ENCODE peak calls at places on chromosomes 6 and 20, in five cellular contexts. S is HFF-Myc; D is activated CD8-positive, alpha-beta T cell treated with anti-CD3 and anti-CD28 coated beads for 36 hours; O is colonic mucosa; I is mucosa of descending colon. E is an unnamed sample.

GRCh38 chr6:116139917-116140316 is 14.0 kb upstream of the COL10A1 start:
- DNase-seq in S (no peak), D (no peak), O (no peak), I (no peak), E (no peak)

GRCh38 chr6:54307412-54308036 is 717 bp upstream of the TINAG start:
- DNase-seq in S (no peak), D (no peak), O (peak), I (no peak), E (peak)

GRCh38 chr20:760751-761417 is 7.4 kb downstream of the SLC52A3 start:
- DNase-seq in S (no peak), D (peak), O (no peak), I (no peak), E (no peak)

GRCh38 chr20:17808357-17808756 is 108.6 kb downstream of the BANF2 start:
- DNase-seq in S (peak), D (no peak), O (peak), I (no peak), E (no peak)

GRCh38 chr6:43578748-43579147 is 2.8 kb downstream of the POLH start:
- DNase-seq in S (no peak), D (no peak), O (no peak), I (no peak), E (no peak)

GRCh38 chr20:63106108-63106764 is 99.5 kb upstream of the BHLHE23 start:
- DNase-seq in S (no peak), D (no peak), O (peak), I (peak), E (no peak)

GRCh38 chr20:23178806-23179205 is 92.7 kb upstream of the CD93 start:
- DNase-seq in S (no peak), D (no peak), O (no peak), I (no peak), E (no peak)

GRCh38 chr6:1379026-1379809 is 10.2 kb upstream of the FOXF2 start:
- DNase-seq in S (no peak), D (peak), O (no peak), I (no peak), E (no peak)

GRCh38 chr6:87743454-87743853 is 41.4 kb upstream of the AKIRIN2 start:
- DNase-seq in S (no peak), D (no peak), O (no peak), I (no peak), E (no peak)

GRCh38 chr20:59328071-59328470 is 27.7 kb downstream of the EDN3 start:
- DNase-seq in S (no peak), D (no peak), O (no peak), I (no peak), E (no peak)

GRCh38 chr20:24535956-24536730 is 66.7 kb downstream of the SYNDIG1 start:
- DNase-seq in S (no peak), D (no peak), O (no peak), I (no peak), E (no peak)

GRCh38 chr6:40788661-40789111 is 201.5 kb upstream of the LRFN2 start:
- DNase-seq in S (no peak), D (peak), O (no peak), I (no peak), E (no peak)

GRCh38 chr6:110404602-110405001 is 10.8 kb downstream of the DDO start:
- DNase-seq in S (no peak), D (no peak), O (no peak), I (no peak), E (no peak)

GRCh38 chr6:114432380-114432779 is 89.6 kb upstream of the HS3ST5 start:
- DNase-seq in S (no peak), D (no peak), O (no peak), I (no peak), E (no peak)

GRCh38 chr6:135162678-135163439 is 18.2 kb upstream of the MYB start:
- DNase-seq in S (no peak), D (peak), O (peak), I (no peak), E (no peak)

GRCh38 chr6:7728855-7729590 is 3.1 kb downstream of the BMP6 start:
- DNase-seq in S (no peak), D (no peak), O (no peak), I (no peak), E (no peak)

GRCh38 chr20:39081255-39081654 is 119.1 kb downstream of the DHX35 start:
- DNase-seq in S (peak), D (peak), O (peak), I (no peak), E (no peak)

GRCh38 chr6:151389640-151390275 is 1.6 kb downstream of the ZBTB2 start:
- DNase-seq in S (no peak), D (peak), O (peak), I (peak), E (no peak)

GRCh38 chr6:163626073-163626867 is 211.8 kb downstream of the QKI start:
- DNase-seq in S (no peak), D (no peak), O (no peak), I (no peak), E (no peak)

GRCh38 chr6:46098678-46099077 is 31.1 kb upstream of the ENPP4 start:
- DNase-seq in S (no peak), D (no peak), O (peak), I (peak), E (no peak)

GRCh38 chr20:431012-431904 is 23.2 kb downstream of the RBCK1 start:
- DNase-seq in S (no peak), D (peak), O (peak), I (no peak), E (no peak)

GRCh38 chr6:157224957-157225574 is 98.3 kb downstream of the TMEM242 start:
- DNase-seq in S (no peak), D (no peak), O (no peak), I (no peak), E (no peak)

GRCh38 chr20:38152175-38153010 is 12.7 kb downstream of the TGM2 start:
- DNase-seq in S (no peak), D (peak), O (peak), I (peak), E (no peak)

GRCh38 chr6:162140453-162140852 is 587.1 kb downstream of the PRKN start:
- DNase-seq in S (no peak), D (no peak), O (no peak), I (no peak), E (no peak)

GRCh38 chr20:43666376-43667328 is at the start of gene MYBL2:
- DNase-seq in S (no peak), D (peak), O (peak), I (peak), E (no peak)

GRCh38 chr6:21522773-21523490 is 70.6 kb upstream of the SOX4 start:
- DNase-seq in S (no peak), D (no peak), O (no peak), I (no peak), E (no peak)
- TF ChIP-seq CTCF in S (peak), D (no peak), O (no peak), I (no peak), E (peak)

GRCh38 chr6:73200247-73200646 is 25.0 kb downstream of the KHDC1L start:
- DNase-seq in S (no peak), D (no peak), O (no peak), I (no peak), E (no peak)

GRCh38 chr6:73200735-73201134 is 24.6 kb downstream of the KHDC1L start:
- DNase-seq in S (no peak), D (no peak), O (no peak), I (no peak), E (no peak)

GRCh38 chr6:73207221-73207837 is 18.0 kb downstream of the KHDC1L start:
- DNase-seq in S (no peak), D (no peak), O (no peak), I (no peak), E (no peak)

GRCh38 chr6:73203098-73203497 is 22.2 kb downstream of the KHDC1L start:
- DNase-seq in S (no peak), D (no peak), O (no peak), I (no peak), E (no peak)

GRCh38 chr6:73204252-73204651 is 21.0 kb downstream of the KHDC1L start:
- DNase-seq in S (no peak), D (no peak), O (no peak), I (no peak), E (no peak)
- TF ChIP-seq CTCF in S (no peak), D (no peak), O (no peak), I (no peak), E (no peak)

GRCh38 chr6:71510057-71510713 is 221.6 kb downstream of the OGFRL1 start:
- DNase-seq in S (peak), D (peak), O (peak), I (no peak), E (no peak)
- TF ChIP-seq CTCF in S (peak), D (no peak), O (no peak), I (peak), E (peak)

GRCh38 chr6:166008441-166009369 is 158.9 kb downstream of the TBXT start:
- DNase-seq in S (no peak), D (no peak), O (no peak), I (no peak), E (no peak)
- TF ChIP-seq CTCF in S (no peak), D (no peak), O (no peak), I (no peak), E (no peak)

DNA sequence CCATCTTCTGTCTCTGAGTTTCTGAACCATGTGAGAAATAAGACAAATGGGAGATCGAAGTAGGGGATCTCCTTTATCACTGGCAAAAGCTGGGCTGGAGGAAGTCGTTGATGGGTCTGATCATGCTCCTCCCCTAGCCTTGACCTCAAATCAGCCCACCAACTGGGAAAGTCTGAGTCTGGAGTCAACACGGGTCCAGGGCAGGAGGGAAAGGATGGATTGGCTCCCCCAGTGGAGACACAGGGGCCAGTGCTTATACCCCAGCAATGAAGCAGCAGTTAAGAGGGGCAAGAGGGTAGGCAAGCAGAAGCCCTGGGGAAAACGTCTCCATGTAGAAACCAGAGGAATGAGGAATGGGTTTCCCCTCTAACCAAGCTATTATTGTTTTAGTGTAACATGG is 152.6 kb downstream of the TBC1D7 start:
- DNase-seq in S (no peak), D (no peak), O (no peak), I (no peak), E (no peak)
- TF ChIP-seq CTCF in S (no peak), D (no peak), O (no peak), I (no peak), E (no peak)

GRCh38 chr6:144013486-144013909 is 5.4 kb upstream of the PLAGL1 start:
- DNase-seq in S (peak), D (peak), O (peak), I (peak), E (no peak)
- TF ChIP-seq CTCF in S (peak), D (peak), O (peak), I (peak), E (peak)

DNA sequence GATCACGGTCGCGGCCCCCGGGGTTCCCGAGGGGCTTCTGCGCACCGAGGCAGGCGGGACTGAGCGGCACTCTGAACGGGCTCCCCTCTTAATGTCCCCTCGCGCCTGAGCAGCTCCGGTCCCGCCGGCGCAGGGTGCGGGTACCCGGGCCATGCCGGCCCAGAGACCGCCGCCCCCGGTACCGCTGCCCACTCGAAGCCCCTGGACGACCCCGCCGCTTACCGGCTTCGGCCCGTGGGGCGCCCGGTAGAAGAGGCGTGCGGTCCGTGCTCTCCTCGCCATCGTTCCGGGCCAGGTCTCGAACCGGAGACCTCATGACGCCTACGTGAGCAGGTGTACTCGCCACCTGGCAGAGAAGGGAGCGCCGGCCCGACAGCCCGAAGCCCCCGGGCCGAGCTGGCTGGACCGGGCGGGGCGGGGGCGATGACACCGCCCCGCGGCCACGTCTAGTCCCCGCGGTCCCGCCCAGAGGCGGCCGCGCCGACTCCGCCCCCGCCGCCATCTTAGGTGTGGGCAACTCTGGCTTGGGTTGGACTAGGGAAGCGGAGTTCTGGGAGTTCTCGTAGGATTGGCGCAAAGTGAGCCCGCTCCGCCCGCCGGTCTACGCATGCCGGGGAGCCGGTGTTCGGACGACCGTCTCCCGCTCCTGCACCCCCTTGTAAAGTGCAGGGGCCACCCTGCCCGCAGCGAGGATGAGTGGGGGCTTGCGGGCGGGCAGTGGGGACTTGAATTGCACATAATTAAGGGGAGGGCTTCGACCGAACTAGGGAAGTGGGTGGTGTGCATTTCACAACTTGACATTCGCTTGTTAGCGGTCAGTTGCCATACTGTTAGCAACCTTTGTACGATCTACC is at the start of gene SLC17A5:
- DNase-seq in S (peak), D (peak), O (peak), I (peak), E (peak)
- TF ChIP-seq CTCF in S (no peak), D (no peak), O (no peak), I (no peak), E (no peak)

DNA sequence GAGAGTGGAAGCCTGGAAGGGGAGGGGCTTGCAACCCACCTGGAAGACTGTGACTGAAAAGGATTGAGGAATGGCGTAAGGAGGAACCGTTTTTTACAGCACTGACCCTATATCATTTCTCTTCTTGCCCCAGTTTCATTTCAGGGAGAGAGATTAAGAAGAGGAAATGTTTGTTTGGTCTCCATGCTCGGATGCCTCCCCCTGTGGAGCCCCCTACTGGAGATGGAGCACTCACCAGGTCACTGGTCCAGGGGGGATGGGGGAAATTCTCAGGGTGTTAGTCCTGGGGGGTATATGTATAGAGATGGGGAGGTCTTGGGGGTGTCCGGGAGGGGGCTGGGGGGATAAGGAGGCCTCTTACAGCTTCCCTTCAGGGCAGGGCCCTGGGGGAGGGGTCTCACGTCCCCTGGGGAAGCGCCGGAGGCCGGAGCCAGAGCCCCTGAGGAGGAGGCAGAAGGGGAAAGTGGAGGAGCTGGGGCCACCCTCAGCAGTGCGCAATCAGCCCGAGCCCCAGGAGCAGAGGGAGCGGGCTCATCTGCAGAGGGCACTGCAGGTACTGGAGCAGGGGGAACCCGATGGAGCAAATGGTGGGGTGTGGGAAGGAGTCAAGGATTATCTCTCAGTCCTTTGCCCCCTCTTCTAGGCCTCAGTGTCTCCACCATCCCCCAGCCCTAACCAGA is 3.2 kb downstream of the CUTA start:
- DNase-seq in S (no peak), D (peak), O (no peak), I (peak), E (no peak)
- TF ChIP-seq CTCF in S (peak), D (peak), O (no peak), I (no peak), E (peak)

E was measured in epithelial cell of proximal tubule.